ENCODE peak calls at places on chromosomes 5 and 9, in four cellular contexts. K, E, A and Z are unnamed samples.

GRCh38 chr9:6944896-6945295 is 187.1 kb downstream of the KDM4C start:
- DNase-seq in A (no peak), E (no peak), K (no peak), Z (no peak)

GRCh38 chr5:15267966-15268365 is 232.0 kb upstream of the FBXL7 start:
- DNase-seq in K (no peak), A (no peak), E (no peak), Z (no peak)

GRCh38 chr5:68178579-68178978 is 37.0 kb upstream of the PIK3R1 start:
- DNase-seq in E (no peak), K (peak; percentile 11), A (no peak), Z (no peak)

GRCh38 chr5:40654377-40655006 is 25.2 kb upstream of the PTGER4 start:
- DNase-seq in K (no peak), A (no peak), E (no peak), Z (no peak)

GRCh38 chr5:52961238-52961637 is 27.9 kb upstream of the ITGA2 start:
- DNase-seq in E (no peak), K (no peak), A (no peak), Z (no peak)

GRCh38 chr9:19184144-19184917 is 46.2 kb upstream of the DENND4C start:
- DNase-seq in E (peak; percentile 15), K (peak; percentile 91), A (peak; percentile 32), Z (peak; percentile 88)

GRCh38 chr9:87714819-87715218 is 11.1 kb upstream of the CTSL start:
- DNase-seq in K (peak; percentile 95), A (no peak), E (no peak), Z (peak; percentile 92)

GRCh38 chr5:38595149-38595725 is 38.8 kb upstream of the LIFR start:
- DNase-seq in E (no peak), K (peak; percentile 79), A (no peak), Z (peak; percentile 60)

GRCh38 chr5:138083702-138084101 is at the start of gene WNT8A:
- DNase-seq in K (no peak), A (no peak), E (no peak), Z (no peak)

GRCh38 chr9:122228906-122229837 is at the start of gene LHX6:
- DNase-seq in A (no peak), K (peak; percentile 18), E (no peak), Z (no peak)

GRCh38 chr5:90747693-90748092 is 189.1 kb downstream of the ADGRV1 start:
- DNase-seq in E (no peak), K (no peak), A (no peak), Z (no peak)

GRCh38 chr9:19379697-19380046 is 364 bp downstream of the RPS6 start:
- DNase-seq in K (peak; percentile 35), A (no peak), E (no peak), Z (no peak)

GRCh38 chr5:72464071-72464470 is 43.1 kb downstream of the ZNF366 start:
- DNase-seq in K (peak; percentile 53), E (no peak), A (no peak), Z (no peak)

GRCh38 chr5:76807296-76807695 is 11.5 kb upstream of the F2RL1 start:
- DNase-seq in A (no peak), E (no peak), K (peak; percentile 82), Z (no peak)

GRCh38 chr9:18544456-18544855 is 70.5 kb downstream of the ADAMTSL1 start:
- DNase-seq in E (no peak), K (no peak), A (no peak), Z (no peak)

GRCh38 chr9:137270929-137271695 is 6.4 kb upstream of the TOR4A start:
- DNase-seq in A (peak; percentile 58), E (no peak), K (no peak), Z (no peak)

GRCh38 chr5:11483630-11484029 is 420.6 kb downstream of the CTNND2 start:
- DNase-seq in E (no peak), A (no peak), K (no peak), Z (peak; percentile 78)

GRCh38 chr5:157836121-157836753 is 22.7 kb downstream of the CLINT1 start:
- DNase-seq in A (no peak), E (no peak), K (no peak), Z (no peak)

GRCh38 chr5:1770443-1770802 is 29.2 kb downstream of the MRPL36 start:
- DNase-seq in K (no peak), E (no peak), A (no peak), Z (no peak)

GRCh38 chr9:119003882-119004617 is 365.2 kb downstream of the BRINP1 start:
- DNase-seq in E (no peak), K (no peak), A (no peak), Z (no peak)

GRCh38 chr5:53256746-53257145 is 147.2 kb upstream of the MOCS2 start:
- DNase-seq in A (no peak), E (no peak), K (peak; percentile 77), Z (no peak)

GRCh38 chr5:137629646-137630045 is 106.2 kb downstream of the KLHL3 start:
- DNase-seq in K (peak; percentile 80), E (peak; percentile 54), A (peak; percentile 50), Z (no peak)

GRCh38 chr5:60856059-60856458 is 12.0 kb upstream of the ELOVL7 start:
- DNase-seq in A (no peak), K (peak; percentile 76), E (no peak), Z (peak; percentile 14)

GRCh38 chr9:121945849-121946248 is 147.3 kb downstream of the TTLL11 start:
- DNase-seq in K (peak; percentile 27), E (no peak), A (no peak), Z (no peak)

GRCh38 chr9:98698856-98699255 is 9.9 kb downstream of the GABBR2 start:
- DNase-seq in E (no peak), K (no peak), A (no peak), Z (no peak)

GRCh38 chr9:124409410-124409809 is 5.8 kb downstream of the PSMB7 start:
- DNase-seq in K (no peak), E (no peak), A (no peak), Z (no peak)

GRCh38 chr5:172542651-172543131 is 88.4 kb upstream of the SH3PXD2B start:
- DNase-seq in K (no peak), E (no peak), A (no peak), Z (no peak)

GRCh38 chr5:28014779-28015178 is 976.4 kb upstream of the CDH9 start:
- DNase-seq in K (peak; percentile 29), A (no peak), E (no peak), Z (no peak)

GRCh38 chr5:132655821-132656773 is 1.9 kb upstream of the IL13 start:
- DNase-seq in K (no peak), E (peak; percentile 15), A (peak; percentile 5), Z (no peak)

GRCh38 chr5:168362097-168362885 is 70.8 kb downstream of the WWC1 start:
- DNase-seq in A (no peak), K (no peak), E (no peak), Z (no peak)

GRCh38 chr5:154190652-154191304 is at the start of gene GALNT10:
- DNase-seq in E (peak; percentile 54), A (peak; percentile 73), K (peak; percentile 72), Z (no peak)

GRCh38 chr9:113355197-113355596 is 5.9 kb downstream of the BSPRY start:
- DNase-seq in A (no peak), K (peak; percentile 38), E (no peak), Z (no peak)

GRCh38 chr5:76733049-76733417 is 17.1 kb downstream of the F2R start:
- DNase-seq in A (no peak), K (no peak), E (no peak), Z (no peak)

GRCh38 chr5:15103864-15104263 is 232.3 kb upstream of the ANKH start:
- DNase-seq in E (no peak), K (no peak), A (no peak), Z (no peak)

GRCh38 chr5:57828221-57828620 is 345.6 kb upstream of the ACTBL2 start:
- DNase-seq in A (no peak), K (peak; percentile 30), E (no peak), Z (no peak)

GRCh38 chr5:136028090-136028489 is 698 bp upstream of the TGFBI start:
- DNase-seq in E (no peak), A (no peak), K (no peak), Z (no peak)
- H3K4me3 ChIP-seq in E (no peak overlapping the region), A (no peak overlapping the region), K (no peak overlapping the region), Z (peak overlapping the region; percentile 72)

GRCh38 chr9:441131-441530 is 226.5 kb downstream of the DOCK8 start:
- DNase-seq in K (no peak), E (no peak), A (no peak), Z (no peak)

GRCh38 chr9:438961-439768 is 224.5 kb downstream of the DOCK8 start:
- DNase-seq in K (peak; percentile 68), E (no peak), A (no peak), Z (no peak)

GRCh38 chr9:437066-438015 is 222.7 kb downstream of the DOCK8 start:
- DNase-seq in K (peak; percentile 90), E (no peak), A (no peak), Z (no peak)

GRCh38 chr9:438066-438465 is 223.4 kb downstream of the DOCK8 start:
- DNase-seq in K (peak; percentile 70), E (no peak), A (no peak), Z (no peak)
- H3K4me3 ChIP-seq in K (no peak overlapping the region), E (no peak overlapping the region), A (no peak overlapping the region), Z (no peak overlapping the region)

GRCh38 chr9:90023861-90024260 is 419.0 kb downstream of the GADD45G start:
- DNase-seq in A (no peak), E (no peak), K (no peak), Z (no peak)

GRCh38 chr9:90022474-90022873 is 417.7 kb downstream of the GADD45G start:
- DNase-seq in E (no peak), K (no peak), A (no peak), Z (no peak)

GRCh38 chr9:90025816-90026215 is 421.0 kb downstream of the GADD45G start:
- DNase-seq in A (no peak), K (no peak), E (no peak), Z (no peak)

GRCh38 chr9:90024419-90024818 is 419.6 kb downstream of the GADD45G start:
- DNase-seq in E (no peak), K (no peak), A (no peak), Z (no peak)

GRCh38 chr9:90024823-90025222 is 420.0 kb downstream of the GADD45G start:
- DNase-seq in K (no peak), E (no peak), A (no peak), Z (no peak)
- H3K4me3 ChIP-seq in K (no peak overlapping the region), E (no peak overlapping the region), A (no peak overlapping the region), Z (no peak overlapping the region)

DNA sequence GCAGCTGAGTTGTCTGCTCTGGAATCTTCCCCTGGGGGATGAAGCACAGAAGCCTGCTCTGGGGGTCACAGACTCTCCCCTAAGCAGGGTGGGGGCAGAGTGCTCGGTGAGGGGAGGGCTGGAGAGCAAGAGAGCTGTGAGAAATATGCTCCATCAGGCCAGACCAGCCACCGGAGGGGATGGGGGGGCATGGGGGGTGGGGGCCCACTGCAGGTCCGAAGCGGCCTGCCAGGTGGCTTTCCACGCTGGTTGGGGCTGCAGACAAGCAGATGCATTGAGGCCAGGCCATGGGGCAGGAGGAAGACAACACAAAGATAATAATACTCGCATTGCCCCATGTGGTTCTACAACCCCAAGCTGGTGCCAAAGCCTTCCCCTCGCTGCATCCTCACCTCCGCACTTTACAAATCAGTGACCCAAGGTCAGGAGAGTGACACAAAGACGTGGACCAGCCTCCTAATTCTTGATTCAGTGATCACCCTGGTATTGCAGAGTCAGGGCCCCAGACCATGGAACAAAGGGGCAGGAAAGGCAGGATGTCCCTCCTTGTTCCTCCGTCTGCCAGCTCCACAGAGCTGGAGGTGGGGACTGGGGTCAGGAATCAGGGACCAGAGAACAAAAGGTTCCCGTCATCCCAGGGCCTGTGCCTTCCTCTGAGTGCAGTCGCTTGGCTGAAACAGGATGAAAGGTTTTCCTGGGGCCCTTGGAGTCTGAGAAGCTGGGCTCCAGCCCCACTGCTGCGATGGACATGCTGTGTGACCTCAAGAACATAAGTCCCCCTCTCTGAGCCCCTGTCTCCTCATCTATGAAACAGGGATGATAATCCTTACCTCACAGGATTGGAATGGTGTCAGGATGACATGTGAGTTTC is 37.2 kb upstream of the GABRP start:
- DNase-seq in K (no peak), E (no peak), A (no peak), Z (no peak)
- H3K4me3 ChIP-seq in K (no peak overlapping the region), E (no peak overlapping the region), A (no peak overlapping the region), Z (no peak overlapping the region)